ENCODE peak calls at places on chromosomes 3 and 15, in seven cellular contexts. F is GM23338, K is A549, T is SK-N-SH, Q is K562, G is GM12878, V is HepG2. I is an unnamed sample.

GRCh38 chr3:195764961-195765706 is 44.4 kb downstream of the MUC20 start:
- DNase-seq in F (no peak), T (peak; percentile 21), V (no peak), Q (no peak), G (no peak), K (no peak), I (no peak)

GRCh38 chr3:195102609-195103467 is 168.1 kb downstream of the XXYLT1 start:
- DNase-seq in G (no peak), V (no peak), F (no peak), T (no peak), K (peak; percentile 82), Q (no peak), I (peak; percentile 61)

GRCh38 chr3:173711619-173712018 is 314.1 kb downstream of the NLGN1 start:
- DNase-seq in T (no peak), Q (no peak), F (no peak), V (no peak), K (no peak), G (no peak), I (peak; percentile 18)

GRCh38 chr3:185401319-185401955 is 38.5 kb downstream of the MAP3K13 start:
- DNase-seq in K (no peak), Q (no peak), T (peak; percentile 66), V (no peak), F (no peak), G (no peak), I (no peak)

GRCh38 chr15:35038655-35039534 is 46.2 kb downstream of the NANOGP8 start:
- DNase-seq in Q (no peak), T (no peak), V (no peak), G (no peak), K (no peak), F (no peak), I (no peak)

GRCh38 chr3:167882057-167882667 is 146.6 kb downstream of the SERPINI1 start:
- DNase-seq in K (peak; percentile 57), T (peak; percentile 21), V (peak; percentile 30), G (no peak), F (peak; percentile 71), Q (peak; percentile 35), I (peak; percentile 39)

GRCh38 chr3:186566772-186567071 is 417 bp downstream of the TBCCD1 start:
- DNase-seq in Q (no peak), F (no peak), K (no peak), G (no peak), T (no peak), V (no peak), I (no peak)

GRCh38 chr3:141227752-141228151 is 3.9 kb upstream of the PXYLP1 start:
- DNase-seq in Q (no peak), K (no peak), V (no peak), G (no peak), T (peak; percentile 77), F (no peak), I (no peak)

GRCh38 chr3:195257454-195258448 is 13.2 kb downstream of the XXYLT1 start:
- DNase-seq in G (no peak), T (peak; percentile 56), F (no peak), K (no peak), Q (no peak), V (no peak), I (no peak)

GRCh38 chr3:182136008-182136910 is 424.5 kb downstream of the SOX2 start:
- DNase-seq in V (peak; percentile 70), K (peak; percentile 84), G (no peak), T (no peak), Q (no peak), F (no peak), I (no peak)

GRCh38 chr15:78420220-78420619 is 17.8 kb upstream of the IREB2 start:
- DNase-seq in G (no peak), Q (no peak), T (no peak), K (no peak), F (no peak), V (no peak), I (no peak)
- TF ChIP-seq REST in G (no peak), Q (no peak), T (no peak), K (no peak), F (no peak), V (no peak), I (no peak)

DNA sequence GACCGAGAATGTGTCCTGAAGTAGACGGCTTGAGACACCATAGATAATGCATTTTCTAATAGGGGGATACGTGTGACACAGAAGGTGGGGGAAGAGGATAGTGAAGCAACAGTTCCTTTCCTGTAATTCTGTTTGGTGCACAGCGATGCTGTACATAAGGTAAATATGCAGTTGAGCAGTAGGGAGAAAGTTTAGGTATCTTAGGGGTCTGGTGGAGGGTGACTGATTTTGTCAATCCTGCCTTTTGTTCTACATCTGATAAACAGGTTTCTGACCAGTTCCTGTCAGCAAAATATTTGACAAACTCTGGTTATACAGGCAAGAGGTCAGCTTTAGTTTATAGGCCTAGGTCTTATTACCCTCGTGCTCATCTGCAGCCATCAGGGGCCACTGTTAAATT is 71.3 kb downstream of the TRAK1 start:
- DNase-seq in G (no peak), T (no peak), F (no peak), V (peak; percentile 56), K (no peak), Q (no peak), I (no peak)
- H3K4me1 ChIP-seq in G (peaks cover 28% of the 10 kb centered on the region), T (peaks cover 3% of the 10 kb centered on the region), F (peaks cover 27% of the 10 kb centered on the region), V (peaks cover 79% of the 10 kb centered on the region), K (peaks cover 38% of the 10 kb centered on the region), Q (peaks cover 16% of the 10 kb centered on the region), I (peaks cover 23% of the 10 kb centered on the region)

DNA sequence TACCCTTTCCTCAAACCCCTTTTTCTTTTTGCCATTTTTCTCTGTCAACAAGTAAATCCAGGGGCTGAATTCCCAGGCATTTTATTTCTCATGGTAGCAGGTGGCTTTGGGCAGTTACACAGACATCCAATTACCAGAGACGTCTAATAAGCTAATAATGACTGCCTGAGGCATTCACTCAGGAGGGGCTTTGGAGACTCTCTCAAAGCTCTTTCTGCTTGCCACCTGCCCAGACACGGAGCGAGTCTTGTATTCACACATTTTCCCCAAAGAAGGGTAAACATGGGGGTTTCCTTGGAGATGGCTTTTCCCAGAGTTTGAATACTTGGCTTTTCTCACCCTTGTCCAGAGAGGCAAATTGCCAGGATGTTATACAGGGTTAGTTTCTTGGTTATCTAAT is 132.5 kb downstream of the DIPK2A start:
- DNase-seq in Q (no peak), G (no peak), V (no peak), T (no peak), F (no peak), K (no peak), I (no peak)
- TF ChIP-seq REST in Q (no peak), G (no peak), V (no peak), T (no peak), F (no peak), K (no peak), I (no peak)

GRCh38 chr15:90103669-90104329 is 1.5 kb upstream of the IDH2 start:
- DNase-seq in V (peak; percentile 60), F (no peak), G (no peak), K (no peak), Q (no peak), T (no peak), I (no peak)
- H3K4me1 ChIP-seq in V (peaks cover 68% of the 10 kb centered on the region), F (peaks cover 11% of the 10 kb centered on the region), G (peaks cover 22% of the 10 kb centered on the region), K (peaks cover 24% of the 10 kb centered on the region), Q (peaks cover 48% of the 10 kb centered on the region), T (peaks cover 8% of the 10 kb centered on the region), I (peaks cover 16% of the 10 kb centered on the region)

GRCh38 chr3:9250236-9250635 is 790 bp upstream of the SRGAP3 start:
- DNase-seq in V (no peak), F (peak; percentile 51), K (no peak), G (no peak), T (peak; percentile 38), Q (no peak), I (no peak)

GRCh38 chr3:9246196-9246595 is 3.2 kb downstream of the SRGAP3 start:
- DNase-seq in Q (no peak), F (peak; percentile 33), K (no peak), V (no peak), G (no peak), T (no peak), I (no peak)

GRCh38 chr3:9247361-9248231 is 1.9 kb downstream of the SRGAP3 start:
- DNase-seq in F (peak; percentile 27), V (no peak), K (no peak), Q (no peak), G (no peak), T (no peak), I (no peak)

GRCh38 chr3:9249273-9250192 is at the start of gene SRGAP3:
- DNase-seq in F (peak; percentile 97), K (peak; percentile 86), V (peak; percentile 91), Q (peak; percentile 80), T (peak; percentile 89), G (peak; percentile 73), I (peak; percentile 82)

GRCh38 chr3:9248232-9249191 is 934 bp downstream of the SRGAP3 start:
- DNase-seq in F (no peak), V (no peak), K (no peak), T (peak; percentile 26), G (no peak), Q (no peak), I (no peak)
- TF ChIP-seq REST in F (no peak), V (no peak), K (no peak), T (no peak), G (no peak), Q (no peak), I (no peak)

GRCh38 chr3:172300187-172300586 is 148.1 kb downstream of the GHSR start:
- DNase-seq in G (no peak), F (no peak), Q (no peak), V (no peak), K (no peak), T (no peak), I (no peak)

GRCh38 chr3:172294238-172294806 is 153.9 kb downstream of the GHSR start:
- DNase-seq in K (no peak), F (no peak), G (no peak), Q (no peak), T (no peak), V (no peak), I (no peak)

GRCh38 chr3:172296248-172296974 is 151.8 kb downstream of the GHSR start:
- DNase-seq in T (no peak), F (no peak), K (no peak), V (no peak), Q (no peak), G (no peak), I (no peak)

GRCh38 chr3:172298247-172298646 is 150.0 kb downstream of the GHSR start:
- DNase-seq in F (no peak), T (no peak), K (no peak), Q (no peak), V (no peak), G (no peak), I (no peak)

DNA sequence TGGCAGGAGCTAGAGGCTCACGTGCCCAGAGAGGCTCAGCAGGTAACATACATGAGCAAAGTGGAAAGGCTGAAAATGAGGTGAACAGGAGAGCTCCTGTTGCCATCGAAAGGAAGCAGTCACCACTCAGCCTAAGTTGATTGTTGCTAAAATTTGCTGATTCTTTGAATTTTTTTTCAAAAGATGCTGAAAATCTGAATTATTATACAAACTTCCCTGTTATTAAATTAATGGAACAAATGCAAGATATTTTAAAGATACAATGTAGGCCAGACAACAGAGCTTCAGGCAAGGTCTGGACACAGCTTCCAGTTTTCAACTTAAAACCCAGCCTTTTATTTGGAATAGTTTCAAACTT is 151.3 kb downstream of the GHSR start:
- DNase-seq in F (no peak), G (no peak), T (no peak), K (no peak), V (no peak), Q (no peak), I (no peak)
- H3K4me1 ChIP-seq in F (peaks cover 21% of the 10 kb centered on the region), G (no peaks in the 10 kb centered on the region), T (no peaks in the 10 kb centered on the region), K (no peaks in the 10 kb centered on the region), V (no peaks in the 10 kb centered on the region), Q (no peaks in the 10 kb centered on the region), I (no peaks in the 10 kb centered on the region)